ENCODE peak calls at places on chromosomes 7 and 10, in five cellular contexts. H, E, Y, S and V are unnamed samples.

GRCh38 chr10:103757531-103758293 is 97.7 kb downstream of the SH3PXD2A start:
- DNase-seq in H (no peak), Y (peak), E (peak), S (no peak), V (no peak)

GRCh38 chr10:26714385-26714784 is 16.9 kb downstream of the PDSS1 start:
- DNase-seq in H (no peak), E (no peak), Y (no peak), S (no peak), V (no peak)

GRCh38 chr10:32271617-32272016 is 75.3 kb downstream of the EPC1 start:
- DNase-seq in E (no peak), S (no peak), Y (peak), H (no peak), V (no peak)

GRCh38 chr10:93193886-93194285 is 120.2 kb downstream of the CYP26A1 start:
- DNase-seq in H (no peak), E (no peak), S (no peak), Y (no peak), V (no peak)

GRCh38 chr10:83218205-83218604 is 921.1 kb upstream of the GHITM start:
- DNase-seq in H (no peak), E (no peak), Y (no peak), S (no peak), V (no peak)

GRCh38 chr10:32600317-32600716 is 154.4 kb downstream of the CCDC7 start:
- DNase-seq in Y (no peak), H (no peak), S (no peak), E (no peak), V (no peak)

GRCh38 chr10:114649217-114649906 is 8.7 kb downstream of the ABLIM1 start:
- DNase-seq in S (no peak), H (no peak), Y (no peak), E (no peak), V (no peak)

GRCh38 chr7:12674053-12674452 is 13.4 kb upstream of the ARL4A start:
- DNase-seq in E (no peak), Y (no peak), H (no peak), S (no peak), V (no peak)

GRCh38 chr7:68107968-68108367 is 1111.3 kb downstream of the TYW1 start:
- DNase-seq in H (no peak), Y (no peak), E (no peak), S (no peak), V (no peak)

GRCh38 chr10:100607439-100607838 is 71.7 kb downstream of the HIF1AN start:
- DNase-seq in Y (no peak), H (no peak), S (no peak), E (no peak), V (no peak)

GRCh38 chr7:47581442-47581820 is 480 bp downstream of the TNS3 start:
- DNase-seq in Y (no peak), S (no peak), E (no peak), H (no peak), V (no peak)

GRCh38 chr10:96683065-96683464 is 37.2 kb downstream of the PIK3AP1 start:
- DNase-seq in E (no peak), S (no peak), H (no peak), Y (peak), V (no peak)

GRCh38 chr10:44978213-44978569 is 418 bp downstream of the DEPP1 start:
- DNase-seq in H (no peak), E (no peak), Y (no peak), S (no peak), V (no peak)

GRCh38 chr7:127891854-127892438 is 139.3 kb downstream of the LRRC4 start:
- DNase-seq in S (no peak), E (no peak), H (no peak), Y (no peak), V (no peak)

GRCh38 chr10:104099274-104099673 is 13.6 kb upstream of the COL17A1 start:
- DNase-seq in H (no peak), S (no peak), Y (no peak), E (no peak), V (no peak)

GRCh38 chr10:128530301-128530700 is 404.1 kb upstream of the MKI67 start:
- DNase-seq in S (no peak), Y (peak), E (peak), H (peak), V (no peak)

GRCh38 chr10:89003344-89003743 is 12.7 kb downstream of the FAS start:
- DNase-seq in H (no peak), E (no peak), S (no peak), Y (no peak), V (no peak)

GRCh38 chr7:94436018-94436604 is 41.4 kb downstream of the COL1A2 start:
- DNase-seq in E (peak), Y (peak), H (peak), S (peak), V (no peak)

GRCh38 chr7:10802526-10802925 is 171.1 kb upstream of the PHF14 start:
- DNase-seq in E (no peak), H (no peak), Y (peak), S (no peak), V (no peak)

GRCh38 chr10:131700506-131700905 is 200.3 kb upstream of the PPP2R2D start:
- DNase-seq in H (no peak), E (no peak), Y (no peak), S (no peak), V (no peak)

GRCh38 chr7:52555805-52556204 is 479.6 kb upstream of the POM121L12 start:
- DNase-seq in H (no peak), E (no peak), Y (no peak), S (no peak), V (no peak)

GRCh38 chr7:120502132-120502531 is 229.2 kb downstream of the KCND2 start:
- DNase-seq in S (no peak), E (no peak), Y (no peak), H (no peak), V (no peak)

GRCh38 chr10:69939033-69939432 is 113.6 kb upstream of the MACROH2A2 start:
- DNase-seq in Y (no peak), E (no peak), S (no peak), H (no peak), V (no peak)

GRCh38 chr7:27108390-27109127 is 6.1 kb upstream of the HOXA2 start:
- DNase-seq in S (no peak), E (no peak), H (no peak), Y (peak), V (peak)

GRCh38 chr10:61673360-61673759 is 10.6 kb downstream of the CABCOCO1 start:
- DNase-seq in E (no peak), H (no peak), Y (no peak), S (no peak), V (no peak)

GRCh38 chr10:86857097-86857825 is 100.2 kb downstream of the MMRN2 start:
- DNase-seq in S (no peak), Y (peak), E (peak), H (no peak), V (no peak)

GRCh38 chr10:122854648-122855047 is 9.0 kb upstream of the CUZD1 start:
- DNase-seq in E (no peak), H (peak), Y (peak), S (no peak), V (no peak)

GRCh38 chr10:84291389-84291788 is 37.0 kb upstream of the CCSER2 start:
- DNase-seq in E (peak), H (no peak), Y (peak), S (no peak), V (no peak)

GRCh38 chr7:135597926-135598305 is 40.2 kb downstream of the NUP205 start:
- DNase-seq in S (no peak), E (no peak), H (peak), Y (no peak), V (no peak)

GRCh38 chr7:17472939-17473338 is 174.5 kb downstream of the AHR start:
- DNase-seq in E (no peak), H (no peak), S (no peak), Y (no peak), V (no peak)

GRCh38 chr7:39703143-39703542 is 79.8 kb downstream of the RALA start:
- DNase-seq in E (no peak), H (no peak), S (no peak), Y (no peak), V (no peak)

GRCh38 chr7:68476966-68477365 is 1121.3 kb upstream of the AUTS2 start:
- DNase-seq in S (no peak), Y (no peak), H (no peak), E (no peak), V (no peak)

GRCh38 chr10:21969326-21970287 is 33.9 kb downstream of the DNAJC1 start:
- DNase-seq in S (no peak), Y (no peak), E (no peak), H (no peak), V (no peak)